ENCODE peak calls at places on chromosome 13, in eight cellular contexts. O is heart right ventricle, M is breast epithelium, K is AG09309, U is fibroblast of mammary gland, W is HFF-Myc, P is NB4, T is body of pancreas. V is an unnamed sample.

GRCh38 chr13:39148513-39148961 is 110.3 kb downstream of the NHLRC3 start:
- DNase-seq in U (peak), M (no peak), O (no peak), W (no peak), T (no peak), P (peak), K (peak), V (peak)

GRCh38 chr13:44116562-44117315 is 237.0 kb downstream of the LACC1 start:
- DNase-seq in P (peak), W (no peak), O (peak), U (no peak), K (no peak), T (no peak), M (no peak), V (no peak)

GRCh38 chr13:72852207-72852606 is 70.3 kb downstream of the PIBF1 start:
- DNase-seq in T (no peak), W (no peak), U (no peak), M (no peak), P (no peak), K (no peak), O (no peak), V (no peak)

GRCh38 chr13:87810391-87810801 is 139.2 kb downstream of the SLITRK5 start:
- DNase-seq in O (no peak), W (no peak), M (no peak), U (peak), K (no peak), P (no peak), T (no peak), V (peak)

GRCh38 chr13:40343550-40344269 is 322.7 kb downstream of the FOXO1 start:
- DNase-seq in W (no peak), O (no peak), M (no peak), T (no peak), K (no peak), U (no peak), P (no peak), V (no peak)

GRCh38 chr13:99506632-99507031 is 5.4 kb downstream of the TM9SF2 start:
- DNase-seq in M (no peak), K (no peak), P (peak), O (no peak), T (no peak), W (no peak), U (no peak), V (no peak)

GRCh38 chr13:113390874-113391497 is 27.1 kb upstream of the GRTP1 start:
- DNase-seq in K (no peak), O (no peak), U (no peak), P (no peak), M (no peak), W (no peak), T (no peak), V (no peak)

GRCh38 chr13:25977216-25977615 is 74.6 kb downstream of the SHISA2 start:
- DNase-seq in M (no peak), K (no peak), U (no peak), O (no peak), T (peak), P (no peak), W (no peak), V (peak)

GRCh38 chr13:37460211-37460610 is 138.4 kb downstream of the POSTN start:
- DNase-seq in W (no peak), P (no peak), U (peak), K (peak), O (no peak), T (no peak), M (no peak), V (no peak)

GRCh38 chr13:55572862-55573261 is 1567.9 kb upstream of the PRR20A start:
- DNase-seq in W (no peak), T (no peak), O (no peak), P (no peak), U (no peak), M (no peak), K (no peak), V (no peak)

GRCh38 chr13:98697833-98698232 is 54.6 kb downstream of the SLC15A1 start:
- DNase-seq in K (no peak), T (no peak), W (no peak), O (no peak), U (no peak), P (no peak), M (no peak), V (no peak)

GRCh38 chr13:30373727-30374126 is 48.6 kb upstream of the UBE2L5 start:
- DNase-seq in W (no peak), O (no peak), M (no peak), K (no peak), U (no peak), T (no peak), P (peak), V (no peak)

GRCh38 chr13:33233547-33233946 is 52.0 kb downstream of the STARD13 start:
- DNase-seq in U (no peak), K (no peak), P (no peak), M (no peak), T (no peak), W (no peak), O (peak), V (peak)

GRCh38 chr13:28854657-28855056 is 34.5 kb downstream of the MTUS2 start:
- DNase-seq in M (no peak), K (no peak), U (no peak), T (peak), P (no peak), W (peak), O (no peak), V (no peak)

GRCh38 chr13:30915691-30916541 is 9.8 kb downstream of the MEDAG start:
- DNase-seq in M (no peak), T (no peak), U (no peak), K (no peak), O (no peak), W (no peak), P (no peak), V (no peak)

GRCh38 chr13:30739646-30740642 is 4.6 kb downstream of the ALOX5AP start:
- DNase-seq in O (no peak), M (no peak), T (no peak), P (peak), U (peak), K (peak), W (peak), V (peak)

GRCh38 chr13:80524447-80525215 is 183.7 kb upstream of the SPRY2 start:
- DNase-seq in T (no peak), M (no peak), P (no peak), W (no peak), U (peak), K (no peak), O (no peak), V (peak)

GRCh38 chr13:48431987-48432615 is 19.2 kb upstream of the LPAR6 start:
- DNase-seq in O (no peak), W (no peak), K (no peak), T (no peak), U (peak), M (no peak), P (no peak), V (no peak)

GRCh38 chr13:25743426-25743825 is 308.4 kb downstream of the SHISA2 start:
- DNase-seq in M (no peak), W (no peak), O (no peak), T (no peak), K (no peak), U (no peak), P (no peak), V (peak)

GRCh38 chr13:111919826-111920225 is 147.1 kb upstream of the SOX1 start:
- DNase-seq in P (no peak), K (no peak), T (peak), W (no peak), O (no peak), M (no peak), U (no peak), V (no peak)

GRCh38 chr13:66040506-66040905 is 1189.6 kb downstream of the PCDH9 start:
- DNase-seq in T (no peak), W (no peak), M (no peak), U (peak), K (no peak), P (no peak), O (no peak), V (no peak)

GRCh38 chr13:32125221-32125621 is 93.6 kb downstream of the FRY start:
- DNase-seq in T (no peak), P (peak), M (peak), O (peak), K (peak), W (peak), U (peak), V (no peak)

GRCh38 chr13:46475586-46475991 is 77.4 kb upstream of the LRCH1 start:
- DNase-seq in U (peak), K (no peak), T (no peak), M (no peak), W (no peak), P (no peak), O (no peak), V (peak)

GRCh38 chr13:102913924-102914628 is 68.2 kb downstream of the ERCC5 start:
- DNase-seq in M (peak), O (no peak), P (no peak), W (no peak), U (peak), K (no peak), T (no peak), V (peak)

GRCh38 chr13:108686027-108686426 is 56.6 kb downstream of the MYO16 start:
- DNase-seq in T (no peak), M (no peak), O (no peak), U (no peak), W (no peak), K (no peak), P (no peak), V (no peak)

GRCh38 chr13:19597523-19597922 is 35.9 kb upstream of the MPHOSPH8 start:
- DNase-seq in M (no peak), W (no peak), U (peak), P (peak), O (no peak), T (no peak), K (peak), V (peak)

GRCh38 chr13:102347490-102347889 is 54.4 kb downstream of the FGF14 start:
- DNase-seq in U (no peak), T (no peak), O (no peak), W (no peak), K (no peak), P (no peak), M (no peak), V (no peak)

GRCh38 chr13:48110132-48110868 is 15.4 kb upstream of the MED4 start:
- DNase-seq in U (no peak), P (no peak), K (no peak), W (no peak), O (no peak), T (no peak), M (no peak), V (no peak)

GRCh38 chr13:41655997-41656396 is 198.6 kb downstream of the RGCC start:
- DNase-seq in W (no peak), U (no peak), M (no peak), T (no peak), P (no peak), O (no peak), K (no peak), V (no peak)

GRCh38 chr13:41651413-41652068 is 194.2 kb downstream of the RGCC start:
- DNase-seq in W (no peak), K (no peak), U (no peak), M (no peak), O (no peak), P (peak), T (no peak), V (no peak)

GRCh38 chr13:41654800-41655199 is 197.4 kb downstream of the RGCC start:
- DNase-seq in O (no peak), W (no peak), M (no peak), T (no peak), P (peak), K (no peak), U (no peak), V (no peak)

GRCh38 chr13:41650706-41651105 is 193.4 kb downstream of the RGCC start:
- DNase-seq in W (no peak), M (no peak), K (no peak), O (no peak), T (no peak), U (no peak), P (no peak), V (no peak)

DNA sequence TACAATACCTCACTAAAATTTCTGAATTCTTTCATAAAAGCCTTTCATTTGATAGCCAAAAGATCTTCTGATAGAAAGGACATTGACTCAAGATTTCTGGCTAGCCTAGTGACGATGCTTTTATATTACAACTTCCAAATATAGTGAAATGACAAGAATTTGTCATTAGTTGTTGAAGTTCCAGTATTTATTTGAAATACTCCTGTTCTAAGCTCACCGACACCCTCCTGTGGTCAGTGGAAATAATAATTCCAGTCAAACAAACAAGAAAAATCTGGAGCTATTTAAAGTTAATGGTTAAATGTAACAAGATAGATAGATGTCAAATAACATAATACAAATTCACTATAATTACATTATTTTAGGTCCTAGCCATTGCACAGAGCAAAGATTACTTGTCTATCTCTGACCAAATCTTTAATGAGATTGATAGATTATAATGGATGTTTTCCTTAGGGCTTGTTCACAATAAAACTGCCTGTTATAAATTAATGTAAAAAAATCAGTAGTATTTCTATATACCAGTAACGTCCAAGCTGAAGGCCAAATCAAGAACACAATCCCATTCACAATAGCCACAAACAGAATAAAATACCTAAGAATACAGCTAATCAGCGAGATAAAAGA is 195.5 kb downstream of the RGCC start:
- DNase-seq in K (no peak), M (no peak), T (no peak), W (no peak), P (peak), U (peak), O (peak), V (peak)
- TF ChIP-seq CTCF in K (peak), M (peak), T (peak), W (peak), P (peak), U (peak), O (peak), V (peak)

GRCh38 chr13:52599037-52599852 is 43.0 kb upstream of the HNRNPA1L2 start:
- DNase-seq in O (peak), U (peak), W (no peak), P (no peak), K (no peak), M (peak), T (no peak), V (peak)
- H3K4me3 ChIP-seq in O (peak), U (peak), W (peak), P (peak), K (peak), M (peak), T (peak), V (peak)

DNA sequence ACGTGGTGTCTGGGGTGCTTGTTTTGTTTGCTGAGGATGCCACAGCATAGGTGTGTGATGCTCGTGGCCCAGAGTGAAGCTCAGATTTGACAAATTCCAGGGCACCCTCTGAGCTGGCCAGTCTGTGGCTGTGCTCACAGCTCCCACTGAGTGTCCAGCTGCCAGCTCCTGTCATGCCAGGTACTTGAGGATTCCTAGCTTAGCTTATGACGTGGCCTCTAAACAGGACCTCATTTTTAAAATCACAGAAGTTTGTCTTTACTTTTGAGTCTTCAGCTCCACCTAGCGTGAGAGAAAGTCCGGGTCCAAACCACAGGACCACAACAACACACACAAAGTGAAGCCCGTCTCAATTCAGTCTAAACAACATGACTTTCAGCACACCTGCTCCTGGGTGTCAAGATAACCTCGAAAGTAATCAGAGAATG is 117.3 kb downstream of the RAB20 start:
- DNase-seq in K (no peak), O (no peak), W (no peak), M (no peak), U (peak), T (no peak), P (peak), V (peak)
- TF ChIP-seq CTCF in K (peak), O (no peak), W (no peak), M (no peak), U (peak), T (no peak), P (peak), V (peak)

GRCh38 chr13:106528711-106529414 is 6.6 kb downstream of the EFNB2 start:
- DNase-seq in O (no peak), W (no peak), K (no peak), M (no peak), T (no peak), P (no peak), U (no peak), V (no peak)

GRCh38 chr13:106529415-106530208 is 5.8 kb downstream of the EFNB2 start:
- DNase-seq in W (no peak), O (no peak), U (no peak), K (no peak), T (no peak), M (no peak), P (no peak), V (no peak)

GRCh38 chr13:106532111-106532929 is 3.1 kb downstream of the EFNB2 start:
- DNase-seq in U (peak), P (no peak), M (no peak), O (no peak), T (no peak), K (no peak), W (no peak), V (peak)

GRCh38 chr13:106530209-106530906 is 5.1 kb downstream of the EFNB2 start:
- DNase-seq in T (no peak), P (no peak), W (no peak), O (peak), K (no peak), M (no peak), U (no peak), V (peak)

GRCh38 chr13:106530907-106531520 is 4.4 kb downstream of the EFNB2 start:
- DNase-seq in O (no peak), P (no peak), T (no peak), U (no peak), W (no peak), K (no peak), M (no peak), V (no peak)
- H3K4me3 ChIP-seq in O (peak), P (no peak), T (no peak), U (no peak), W (no peak), K (no peak), M (no peak), V (peak)

V was measured in epithelial cell of esophagus.